ENCODE peak calls at places on chromosomes 4 and X, in ten cellular contexts. B is HT1080; Z is adrenal gland; J is heart right ventricle; L is GDM1; Y is stromal cell of bone marrow; C is tibial nerve; E is sciatic nerve; T is psoas muscle; N is activated naive CD8-positive, alpha-beta T cell treated with anti-CD3 and anti-CD28 coated beads, Interleukin-2, amount 50 U/mL, for 16 hours. R is an unnamed sample.

GRCh38 chr4:48944659-48945290 is 38.2 kb upstream of the OCIAD2 start:
- DNase-seq in B (no peak), Z (peak; percentile 29), J (no peak), L (no peak), Y (no peak), C (no peak), E (no peak), T (no peak), N (peak; percentile 17), R (no peak)

GRCh38 chrX:14051416-14051815 is 21.7 kb upstream of the GEMIN8 start:
- DNase-seq in B (no peak), Z (no peak), J (no peak), L (no peak), Y (no peak), C (no peak), E (no peak), T (no peak), N (no peak), R (no peak)

GRCh38 chr4:106806158-106806797 is 229.8 kb downstream of the DKK2 start:
- DNase-seq in B (no peak), Z (no peak), J (no peak), L (no peak), Y (no peak), C (no peak), E (no peak), T (no peak), N (no peak), R (no peak)

GRCh38 chr4:11495291-11495690 is 66.6 kb upstream of the HS3ST1 start:
- DNase-seq in B (no peak), Z (no peak), J (no peak), L (no peak), Y (peak; percentile 11), C (no peak), E (no peak), T (no peak), N (no peak), R (no peak)

GRCh38 chr4:102541708-102542107 is 40.5 kb downstream of the NFKB1 start:
- DNase-seq in B (no peak), Z (no peak), J (no peak), L (peak; percentile 43), Y (no peak), C (no peak), E (no peak), T (no peak), N (no peak), R (no peak)

GRCh38 chr4:98929341-98930267 is 671 bp upstream of the EIF4E start:
- DNase-seq in B (peak; percentile 97), Z (peak; percentile 82), J (peak; percentile 64), L (peak; percentile 46), Y (peak; percentile 96), C (no peak), E (peak; percentile 68), T (peak; percentile 74), N (no peak), R (peak; percentile 71)

GRCh38 chr4:25667931-25668557 is 12.4 kb downstream of the SLC34A2 start:
- DNase-seq in B (peak; percentile 33), Z (no peak), J (no peak), L (no peak), Y (peak; percentile 18), C (no peak), E (no peak), T (no peak), N (no peak), R (no peak)

GRCh38 chr4:95023110-95023509 is 265.4 kb downstream of the BMPR1B start:
- DNase-seq in B (no peak), Z (no peak), J (no peak), L (no peak), Y (no peak), C (no peak), E (no peak), T (no peak), N (no peak), R (no peak)

GRCh38 chr4:125789018-125789417 is 474.3 kb downstream of the FAT4 start:
- DNase-seq in B (no peak), Z (no peak), J (no peak), L (no peak), Y (peak; percentile 1), C (no peak), E (no peak), T (no peak), N (no peak), R (no peak)

GRCh38 chr4:117549624-117550023 is 464.2 kb upstream of the TRAM1L1 start:
- DNase-seq in B (no peak), Z (no peak), J (no peak), L (no peak), Y (no peak), C (no peak), E (no peak), T (no peak), N (no peak), R (no peak)

GRCh38 chr4:156751486-156751885 is 220.1 kb downstream of the PDGFC start:
- DNase-seq in B (peak; percentile 73), Z (no peak), J (no peak), L (no peak), Y (no peak), C (no peak), E (no peak), T (no peak), N (no peak), R (no peak)

GRCh38 chr4:109557433-109557832 is 2.6 kb upstream of the MCUB start:
- DNase-seq in B (no peak), Z (no peak), J (no peak), L (no peak), Y (no peak), C (no peak), E (no peak), T (no peak), N (no peak), R (no peak)

GRCh38 chr4:174278467-174278866 is 5.0 kb downstream of the FBXO8 start:
- DNase-seq in B (no peak), Z (no peak), J (no peak), L (no peak), Y (no peak), C (no peak), E (no peak), T (no peak), N (no peak), R (no peak)

GRCh38 chrX:108361316-108361715 is 76.9 kb downstream of the COL4A6 start:
- DNase-seq in B (no peak), Z (no peak), J (no peak), L (no peak), Y (no peak), C (no peak), E (no peak), T (no peak), N (no peak), R (no peak)

GRCh38 chr4:40199999-40200880 is 3.4 kb downstream of the RHOH start:
- DNase-seq in B (peak; percentile 64), Z (no peak), J (no peak), L (peak; percentile 17), Y (no peak), C (no peak), E (no peak), T (no peak), N (no peak), R (peak; percentile 22)

GRCh38 chr4:171721937-171722336 is 91.3 kb upstream of the GALNTL6 start:
- DNase-seq in B (peak; percentile 17), Z (no peak), J (no peak), L (no peak), Y (no peak), C (no peak), E (no peak), T (no peak), N (no peak), R (no peak)

GRCh38 chr4:102825261-102826071 is 1.9 kb downstream of the UBE2D3 start:
- DNase-seq in B (peak; percentile 77), Z (peak; percentile 63), J (peak; percentile 47), L (peak; percentile 21), Y (peak; percentile 53), C (no peak), E (no peak), T (no peak), N (no peak), R (peak; percentile 36)

GRCh38 chrX:16946971-16947562 is 609 bp downstream of the REPS2 start:
- DNase-seq in B (no peak), Z (peak; percentile 31), J (no peak), L (no peak), Y (no peak), C (no peak), E (no peak), T (peak; percentile 14), N (no peak), R (no peak)

GRCh38 chrX:3522016-3522690 is 175.7 kb upstream of the MXRA5 start:
- DNase-seq in B (no peak), Z (no peak), J (no peak), L (no peak), Y (peak; percentile 73), C (no peak), E (no peak), T (no peak), N (no peak), R (no peak)

GRCh38 chr4:244471-244870 is 60.8 kb downstream of the ZNF732 start:
- DNase-seq in B (peak; percentile 6), Z (peak; percentile 62), J (peak; percentile 40), L (peak; percentile 48), Y (no peak), C (no peak), E (no peak), T (no peak), N (peak; percentile 20), R (peak; percentile 44)

GRCh38 chr4:108783666-108784463 is 21.0 kb upstream of the ETNPPL start:
- DNase-seq in B (no peak), Z (peak; percentile 25), J (no peak), L (no peak), Y (no peak), C (no peak), E (no peak), T (no peak), N (no peak), R (no peak)

GRCh38 chrX:265502-265901 is 15.7 kb upstream of the PLCXD1 start:
- DNase-seq in B (no peak), Z (no peak), J (no peak), L (no peak), Y (no peak), C (no peak), E (no peak), T (no peak), N (no peak), R (no peak)

GRCh38 chr4:171035909-171036308 is 777.3 kb upstream of the GALNTL6 start:
- DNase-seq in B (no peak), Z (no peak), J (no peak), L (no peak), Y (no peak), C (no peak), E (no peak), T (no peak), N (no peak), R (no peak)

GRCh38 chr4:26885912-26886274 is 25.3 kb downstream of the STIM2 start:
- DNase-seq in B (no peak), Z (no peak), J (no peak), L (peak; percentile 54), Y (no peak), C (no peak), E (no peak), T (no peak), N (no peak), R (no peak)

GRCh38 chrX:71545364-71545763 is 12.5 kb downstream of the OGT start:
- DNase-seq in B (no peak), Z (no peak), J (no peak), L (no peak), Y (no peak), C (no peak), E (no peak), T (no peak), N (no peak), R (no peak)